ENCODE peak calls at places on chromosomes 16 and 17, in six cellular contexts. U, E, I, B, F and T are unnamed samples.

GRCh38 chr16:57749872-57750452 is 14.4 kb downstream of the KATNB1 start:
- DNase-seq in U (no peak), E (no peak), I (no peak), B (no peak), F (no peak), T (no peak)

GRCh38 chr16:73768786-73769203 is 527.8 kb upstream of the PSMD7 start:
- DNase-seq in U (no peak), E (no peak), I (no peak), B (no peak), F (no peak), T (no peak)

GRCh38 chr17:57138956-57139576 is 54.0 kb downstream of the AKAP1 start:
- DNase-seq in U (no peak), E (peak), I (no peak), B (peak), F (no peak), T (no peak)

GRCh38 chr16:46482895-46483294 is 138.3 kb downstream of the SHCBP1 start:
- DNase-seq in U (no peak), E (no peak), I (no peak), B (no peak), F (no peak), T (no peak)

GRCh38 chr17:16425202-16425601 is 9.8 kb downstream of the TRPV2 start:
- DNase-seq in U (no peak), E (no peak), I (no peak), B (no peak), F (no peak), T (no peak)

GRCh38 chr16:86581458-86581857 is 3.1 kb downstream of the FOXL1 start:
- DNase-seq in U (no peak), E (no peak), I (no peak), B (no peak), F (no peak), T (no peak)

GRCh38 chr16:660459-661183 is 7.3 kb upstream of the RHOT2 start:
- DNase-seq in U (peak), E (peak), I (peak), B (no peak), F (peak), T (no peak)

GRCh38 chr16:66687906-66688625 is 8.5 kb downstream of the CMTM4 start:
- DNase-seq in U (no peak), E (no peak), I (no peak), B (no peak), F (no peak), T (no peak)

GRCh38 chr17:82236142-82236971 is 7.5 kb downstream of the SLC16A3 start:
- DNase-seq in U (no peak), E (peak), I (peak), B (peak), F (no peak), T (no peak)

GRCh38 chr16:89845417-89845816 is 17.1 kb downstream of the SPIRE2 start:
- DNase-seq in U (no peak), E (no peak), I (no peak), B (no peak), F (no peak), T (no peak)

GRCh38 chr17:3983945-3984484 is 19.8 kb upstream of the ATP2A3 start:
- DNase-seq in U (no peak), E (peak), I (no peak), B (peak), F (no peak), T (no peak)

GRCh38 chr17:32627233-32628008 is 140.6 kb downstream of the CDK5R1 start:
- DNase-seq in U (peak), E (peak), I (no peak), B (peak), F (no peak), T (no peak)

GRCh38 chr17:74759941-74760340 is 11.5 kb downstream of the NHERF1 start:
- DNase-seq in U (no peak), E (no peak), I (no peak), B (peak), F (no peak), T (no peak)

GRCh38 chr16:21197115-21197514 is 14.3 kb downstream of the ZP2 start:
- DNase-seq in U (no peak), E (no peak), I (no peak), B (no peak), F (no peak), T (no peak)

GRCh38 chr16:75106351-75107274 is 10.0 kb downstream of the LDHD start:
- DNase-seq in U (no peak), E (no peak), I (no peak), B (no peak), F (no peak), T (no peak)

GRCh38 chr16:58536278-58536677 is 21.0 kb downstream of the SETD6 start:
- DNase-seq in U (no peak), E (no peak), I (no peak), B (no peak), F (no peak), T (no peak)

GRCh38 chr17:68561319-68561718 is 39.8 kb downstream of the FAM20A start:
- DNase-seq in U (no peak), E (no peak), I (no peak), B (no peak), F (no peak), T (no peak)

GRCh38 chr17:17508019-17508535 is 11.9 kb upstream of the RASD1 start:
- DNase-seq in U (no peak), E (no peak), I (no peak), B (no peak), F (no peak), T (no peak)